ENCODE peak calls at places on chromosomes 5 and 9, in five cellular contexts. X is T-cell, I is mesothelial cell of epicardium, U is RPMI8226, T is NCI-H345. R is an unnamed sample.

GRCh38 chr5:125550237-125550636 is 803.8 kb upstream of the ZNF608 start:
- DNase-seq in T (no peak), X (no peak), I (no peak), U (no peak), R (no peak)

GRCh38 chr5:36777105-36777757 is 99.3 kb upstream of the NIPBL start:
- DNase-seq in X (no peak), U (no peak), I (no peak), T (peak), R (no peak)

GRCh38 chr5:170971-171800 is 20.1 kb upstream of the LRRC14B start:
- DNase-seq in T (no peak), X (no peak), I (no peak), U (no peak), R (no peak)

GRCh38 chr5:57386958-57387357 is 95.7 kb downstream of the ACTBL2 start:
- DNase-seq in T (no peak), I (no peak), U (peak), X (no peak), R (no peak)

GRCh38 chr9:127165096-127165495 is 42.7 kb upstream of the ANGPTL2 start:
- DNase-seq in I (no peak), X (no peak), U (no peak), T (no peak), R (no peak)

GRCh38 chr5:155897761-155898160 is 429.2 kb upstream of the SGCD start:
- DNase-seq in I (no peak), T (no peak), U (no peak), X (no peak), R (no peak)

GRCh38 chr9:126342621-126343031 is 16.0 kb downstream of the MVB12B start:
- DNase-seq in I (no peak), X (no peak), T (no peak), U (no peak), R (no peak)

GRCh38 chr5:52043543-52043942 is 660.3 kb downstream of the ISL1 start:
- DNase-seq in T (peak), I (no peak), X (no peak), U (no peak), R (peak)

GRCh38 chr9:34413229-34413852 is 36.6 kb upstream of the MYORG start:
- DNase-seq in I (peak), T (no peak), U (peak), X (no peak), R (no peak)

GRCh38 chr5:31661257-31661656 is 22.3 kb downstream of the PDZD2 start:
- DNase-seq in U (no peak), X (no peak), I (no peak), T (no peak), R (no peak)

GRCh38 chr5:172605466-172605865 is 35.6 kb upstream of the NEURL1B start:
- DNase-seq in T (no peak), I (no peak), X (no peak), U (no peak), R (no peak)

GRCh38 chr9:71706172-71706571 is 62.1 kb downstream of the CEMIP2 start:
- DNase-seq in T (no peak), X (no peak), U (no peak), I (no peak), R (no peak)

GRCh38 chr5:71865202-71865601 is 146.1 kb downstream of the CARTPT start:
- DNase-seq in X (no peak), I (no peak), U (no peak), T (peak), R (no peak)

GRCh38 chr5:149345147-149345891 is at the start of gene GRPEL2:
- DNase-seq in X (peak), U (peak), T (peak), I (peak), R (peak)

GRCh38 chr9:115978739-115979138 is 174.9 kb upstream of the PAPPA start:
- DNase-seq in U (no peak), T (peak), I (no peak), X (no peak), R (no peak)

GRCh38 chr5:107476783-107477182 is 194.0 kb downstream of the EFNA5 start:
- DNase-seq in T (no peak), X (peak), I (no peak), U (peak), R (no peak)

GRCh38 chr5:179266291-179267070 is 78.8 kb downstream of the ADAMTS2 start:
- DNase-seq in I (no peak), T (no peak), X (no peak), U (no peak), R (no peak)

GRCh38 chr9:129457325-129457779 is 163.5 kb downstream of the C9orf50 start:
- DNase-seq in I (no peak), X (no peak), U (no peak), T (no peak), R (no peak)

GRCh38 chr5:6859001-6859400 is 145.8 kb downstream of the TENT4A start:
- DNase-seq in X (no peak), I (no peak), U (no peak), T (no peak), R (no peak)

GRCh38 chr5:10599828-10600227 is 36.0 kb downstream of the ANKRD33B start:
- DNase-seq in U (no peak), X (no peak), I (no peak), T (no peak), R (no peak)

GRCh38 chr9:133638076-133638475 is 1.9 kb downstream of the DBH start:
- DNase-seq in T (no peak), I (no peak), X (no peak), U (no peak), R (no peak)

GRCh38 chr9:32966036-32966435 is 35.4 kb downstream of the APTX start:
- DNase-seq in I (no peak), T (no peak), U (no peak), X (no peak), R (no peak)

GRCh38 chr9:109272745-109273144 is 48.1 kb downstream of the EPB41L4B start:
- DNase-seq in T (no peak), X (no peak), U (no peak), I (no peak), R (no peak)

GRCh38 chr5:150507283-150508020 is 479 bp upstream of the NDST1 start:
- DNase-seq in T (no peak), X (no peak), I (no peak), U (no peak), R (no peak)

GRCh38 chr5:120436996-120437395 is 27.1 kb upstream of the PRR16 start:
- DNase-seq in I (no peak), U (no peak), T (no peak), X (no peak), R (no peak)

GRCh38 chr5:74384851-74385250 is 255.7 kb downstream of the ENC1 start:
- DNase-seq in I (no peak), U (no peak), X (no peak), T (no peak), R (no peak)

GRCh38 chr5:4905674-4906528 is 234.2 kb upstream of the ADAMTS16 start:
- DNase-seq in I (no peak), X (no peak), T (no peak), U (no peak), R (no peak)

GRCh38 chr9:134390947-134391318 is 64.7 kb downstream of the RXRA start:
- DNase-seq in X (no peak), T (no peak), I (no peak), U (no peak), R (no peak)

GRCh38 chr9:127166651-127167524 is 44.5 kb upstream of the ANGPTL2 start:
- DNase-seq in T (peak), U (peak), I (no peak), X (no peak), R (peak)

GRCh38 chr9:16058131-16058549 is 505.3 kb downstream of the CCDC171 start:
- DNase-seq in U (peak), X (no peak), T (no peak), I (no peak), R (no peak)

GRCh38 chr5:111737716-111738115 is 19.3 kb downstream of the NREP start:
- DNase-seq in T (no peak), U (no peak), I (no peak), X (no peak), R (no peak)

GRCh38 chr9:95736891-95737522 is 138.5 kb upstream of the ERCC6L2 start:
- DNase-seq in I (no peak), U (no peak), T (no peak), X (no peak), R (no peak)

GRCh38 chr9:83233647-83234046 is 170.7 kb upstream of the RASEF start:
- DNase-seq in T (no peak), U (no peak), I (no peak), X (no peak), R (no peak)

GRCh38 chr5:179275941-179276837 is 69.1 kb downstream of the ADAMTS2 start:
- DNase-seq in T (no peak), U (no peak), I (no peak), X (no peak), R (no peak)

R was measured in NCI-H1436.